ENCODE peak calls at places on chromosomes 4 and X, in nine cellular contexts. T is NT2/D1; O is CD8-positive, alpha-beta T cell; I is hypothalamus; Y is glutamatergic neuron; Q is spleen; N is choroid plexus epithelial cell; B is stimulated activated CD8-positive, alpha-beta memory T cell treated with anti-CD3 and anti-CD28 coated beads, Interleukin-4, amount 100 ng/mL, for 48 hours; A is esophagus squamous epithelium. H is an unnamed sample.
A peak's percentile ranks its signal among the peaks of the same experiment; 100 is the strongest.

GRCh38 chr4:36281384-36282106 is at the start of gene DTHD1:
- DNase-seq in T (no peak), O (no peak), I (no peak), Y (no peak), Q (no peak), N (no peak), B (no peak), A (no peak), H (no peak)

GRCh38 chr4:156949373-156949814 is 22.2 kb downstream of the PDGFC start:
- DNase-seq in T (no peak), O (no peak), I (no peak), Y (no peak), Q (no peak), N (peak; percentile 90), B (no peak), A (no peak), H (no peak)

GRCh38 chr4:163166041-163166579 is 580 bp downstream of the NAF1 start:
- DNase-seq in T (no peak), O (peak; percentile 12), I (no peak), Y (peak; percentile 67), Q (peak; percentile 92), N (peak; percentile 37), B (peak; percentile 66), A (peak; percentile 4), H (peak; percentile 58)

GRCh38 chr4:186727149-186727976 is 3.7 kb upstream of the FAT1 start:
- DNase-seq in T (no peak), O (no peak), I (no peak), Y (no peak), Q (no peak), N (no peak), B (no peak), A (no peak), H (no peak)

GRCh38 chrX:73728518-73729023 is 165.6 kb downstream of the CHIC1 start:
- DNase-seq in T (peak; percentile 40), O (no peak), I (no peak), Y (no peak), Q (no peak), N (no peak), B (no peak), A (no peak), H (no peak)

GRCh38 chr4:165502919-165503907 is 124.4 kb downstream of the CPE start:
- DNase-seq in T (no peak), O (no peak), I (no peak), Y (no peak), Q (no peak), N (peak; percentile 87), B (no peak), A (no peak), H (no peak)

GRCh38 chr4:47287735-47288134 is 175.8 kb downstream of the COMMD8 start:
- DNase-seq in T (no peak), O (no peak), I (no peak), Y (no peak), Q (no peak), N (peak; percentile 93), B (no peak), A (no peak), H (no peak)

GRCh38 chr4:38188136-38188535 is 227.9 kb downstream of the PTTG2 start:
- DNase-seq in T (no peak), O (no peak), I (no peak), Y (no peak), Q (no peak), N (no peak), B (no peak), A (no peak), H (no peak)

GRCh38 chr4:182015893-182016292 is 227.3 kb upstream of the TENM3 start:
- DNase-seq in T (no peak), O (no peak), I (no peak), Y (no peak), Q (no peak), N (peak; percentile 16), B (no peak), A (no peak), H (no peak)

GRCh38 chrX:43666301-43666912 is 10.3 kb downstream of the MAOA start:
- DNase-seq in T (no peak), O (no peak), I (no peak), Y (no peak), Q (no peak), N (no peak), B (no peak), A (no peak), H (no peak)

GRCh38 chrX:134171661-134172587 is 65.1 kb upstream of the CCDC160 start:
- DNase-seq in T (no peak), O (no peak), I (no peak), Y (peak; percentile 60), Q (peak; percentile 79), N (peak; percentile 12), B (peak; percentile 56), A (no peak), H (no peak)

GRCh38 chr4:76055005-76055404 is 19.1 kb upstream of the CXCL11 start:
- DNase-seq in T (no peak), O (no peak), I (no peak), Y (no peak), Q (no peak), N (no peak), B (peak; percentile 36), A (no peak), H (no peak)